ENCODE peak calls at places on chromosome 1, in ten cellular contexts. One of them, this sample, is unnamed.

GRCh38 chr1:39545531-39545930 is 31.1 kb downstream of the PABPC4 start:
- DNase-seq in neural crest cell: no peak
- DNase-seq in keratinocyte: no peak
- DNase-seq in neural progenitor cell: no peak
- DNase-seq in foreskin fibroblast: no peak
- DNase-seq in astrocyte of the spinal cord: no peak
- DNase-seq in HFFc6: no peak
- DNase-seq in glutamatergic neuron: no peak
- DNase-seq in osteocyte: no peak
- DNase-seq in prostate gland: no peak
- DNase-seq in this sample: no peak

GRCh38 chr1:218524986-218525385 is 179.8 kb downstream of the TGFB2 start:
- DNase-seq in neural crest cell: no peak
- DNase-seq in glutamatergic neuron: no peak
- DNase-seq in neural progenitor cell: no peak
- DNase-seq in keratinocyte: no peak
- DNase-seq in osteocyte: no peak
- DNase-seq in prostate gland: no peak
- DNase-seq in foreskin fibroblast: no peak
- DNase-seq in HFFc6: no peak
- DNase-seq in astrocyte of the spinal cord: no peak
- DNase-seq in this sample: no peak

GRCh38 chr1:23816932-23817331 is 8.3 kb downstream of the HMGCL start:
- DNase-seq in foreskin fibroblast: no peak
- DNase-seq in astrocyte of the spinal cord: no peak
- DNase-seq in glutamatergic neuron: no peak
- DNase-seq in osteocyte: no peak
- DNase-seq in keratinocyte: no peak
- DNase-seq in HFFc6: no peak
- DNase-seq in neural crest cell: no peak
- DNase-seq in prostate gland: no peak
- DNase-seq in neural progenitor cell: no peak
- DNase-seq in this sample: no peak

GRCh38 chr1:153880962-153881361 is 41.8 kb downstream of the GATAD2B start:
- DNase-seq in prostate gland: peak
- DNase-seq in keratinocyte: peak
- DNase-seq in neural crest cell: peak
- DNase-seq in osteocyte: peak
- DNase-seq in astrocyte of the spinal cord: peak
- DNase-seq in neural progenitor cell: peak
- DNase-seq in foreskin fibroblast: peak
- DNase-seq in glutamatergic neuron: peak
- DNase-seq in HFFc6: peak
- DNase-seq in this sample: peak

GRCh38 chr1:33152685-33153432 is 29.0 kb downstream of the TRIM62 start:
- DNase-seq in keratinocyte: no peak
- DNase-seq in astrocyte of the spinal cord: peak
- DNase-seq in HFFc6: no peak
- DNase-seq in glutamatergic neuron: peak
- DNase-seq in prostate gland: peak
- DNase-seq in foreskin fibroblast: peak
- DNase-seq in osteocyte: no peak
- DNase-seq in neural progenitor cell: peak
- DNase-seq in neural crest cell: peak
- DNase-seq in this sample: no peak

GRCh38 chr1:17617787-17618557 is 78.5 kb downstream of the ARHGEF10L start:
- DNase-seq in neural crest cell: no peak
- DNase-seq in HFFc6: peak
- DNase-seq in keratinocyte: no peak
- DNase-seq in neural progenitor cell: no peak
- DNase-seq in foreskin fibroblast: peak
- DNase-seq in glutamatergic neuron: no peak
- DNase-seq in osteocyte: no peak
- DNase-seq in prostate gland: no peak
- DNase-seq in astrocyte of the spinal cord: peak
- DNase-seq in this sample: no peak

GRCh38 chr1:153357853-153358690 is at the start of gene S100A9:
- DNase-seq in neural crest cell: no peak
- DNase-seq in glutamatergic neuron: no peak
- DNase-seq in osteocyte: peak
- DNase-seq in astrocyte of the spinal cord: no peak
- DNase-seq in neural progenitor cell: no peak
- DNase-seq in keratinocyte: no peak
- DNase-seq in foreskin fibroblast: no peak
- DNase-seq in HFFc6: no peak
- DNase-seq in prostate gland: no peak
- DNase-seq in this sample: no peak

GRCh38 chr1:228647523-228648444 is 87.5 kb upstream of the RHOU start:
- DNase-seq in glutamatergic neuron: peak
- DNase-seq in osteocyte: peak
- DNase-seq in astrocyte of the spinal cord: peak
- DNase-seq in HFFc6: peak
- DNase-seq in foreskin fibroblast: peak
- DNase-seq in neural crest cell: peak
- DNase-seq in prostate gland: peak
- DNase-seq in keratinocyte: peak
- DNase-seq in neural progenitor cell: peak
- DNase-seq in this sample: peak

DNA sequence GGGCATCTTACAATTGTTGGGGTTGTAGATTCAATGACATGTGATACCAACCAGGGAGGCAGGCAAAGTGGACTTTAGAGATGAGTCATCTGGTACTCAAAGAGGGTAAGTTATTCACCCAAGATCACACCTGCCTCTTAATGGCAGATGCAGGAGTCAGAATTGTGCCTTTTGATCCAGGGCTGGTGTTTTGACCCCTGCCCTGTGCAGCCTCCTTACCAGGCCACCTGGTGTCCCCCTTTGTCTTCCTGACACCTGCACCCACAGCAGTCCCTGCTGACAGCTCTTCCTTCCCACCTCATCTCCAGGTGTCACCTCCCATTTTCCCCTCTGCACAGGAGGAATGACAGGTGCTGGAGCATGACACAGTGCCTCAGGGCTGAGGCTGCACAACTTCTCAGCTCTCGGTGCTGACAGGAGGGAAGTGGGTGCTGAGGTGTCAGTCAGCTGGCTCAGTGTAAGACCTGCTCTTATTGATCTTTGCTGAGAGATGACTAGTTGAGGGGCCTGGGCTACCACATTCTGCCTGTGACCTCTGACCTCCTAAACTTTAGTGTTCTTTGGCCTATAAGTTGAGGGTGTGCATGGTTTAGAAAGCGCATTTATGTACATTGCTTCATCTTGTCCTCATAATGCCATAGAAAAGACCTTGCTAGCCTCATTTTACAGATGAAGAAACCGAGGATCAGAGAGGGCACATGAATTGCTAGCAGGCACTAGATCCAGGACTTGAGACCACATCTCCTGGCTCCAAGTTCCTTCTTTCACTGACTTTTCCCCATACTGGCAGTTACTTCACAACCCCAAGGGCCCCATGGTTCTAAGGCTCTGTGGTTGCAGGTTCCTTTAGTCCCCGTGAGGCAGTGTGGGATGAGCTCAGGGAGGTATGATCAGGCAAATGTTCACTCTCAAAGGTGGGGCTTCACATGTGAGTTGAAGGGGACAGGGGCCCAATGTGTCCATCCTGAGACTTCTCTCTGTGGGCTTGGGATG is 31.3 kb downstream of the CACNA1E start:
- DNase-seq in foreskin fibroblast: no peak
- DNase-seq in osteocyte: peak
- DNase-seq in glutamatergic neuron: no peak
- DNase-seq in neural crest cell: no peak
- DNase-seq in keratinocyte: no peak
- DNase-seq in HFFc6: no peak
- DNase-seq in neural progenitor cell: no peak
- DNase-seq in prostate gland: no peak
- DNase-seq in astrocyte of the spinal cord: no peak
- DNase-seq in this sample: no peak
- TF ChIP-seq CTCF in foreskin fibroblast: no peak
- TF ChIP-seq CTCF in osteocyte: no peak
- TF ChIP-seq CTCF in glutamatergic neuron: no peak
- TF ChIP-seq CTCF in neural crest cell: no peak
- TF ChIP-seq CTCF in keratinocyte: no peak
- TF ChIP-seq CTCF in HFFc6: no peak
- TF ChIP-seq CTCF in neural progenitor cell: no peak
- TF ChIP-seq CTCF in prostate gland: no peak
- TF ChIP-seq CTCF in astrocyte of the spinal cord: no peak
- TF ChIP-seq CTCF in this sample: no peak

GRCh38 chr1:85340427-85340826 is 64.0 kb upstream of the BCL10 start:
- DNase-seq in keratinocyte: no peak
- DNase-seq in foreskin fibroblast: no peak
- DNase-seq in neural progenitor cell: no peak
- DNase-seq in prostate gland: no peak
- DNase-seq in osteocyte: no peak
- DNase-seq in HFFc6: no peak
- DNase-seq in astrocyte of the spinal cord: no peak
- DNase-seq in neural crest cell: no peak
- DNase-seq in glutamatergic neuron: no peak
- DNase-seq in this sample: no peak

GRCh38 chr1:85344256-85344694 is 67.8 kb upstream of the BCL10 start:
- DNase-seq in keratinocyte: no peak
- DNase-seq in HFFc6: peak
- DNase-seq in glutamatergic neuron: peak
- DNase-seq in astrocyte of the spinal cord: no peak
- DNase-seq in neural progenitor cell: peak
- DNase-seq in foreskin fibroblast: peak
- DNase-seq in neural crest cell: no peak
- DNase-seq in osteocyte: no peak
- DNase-seq in prostate gland: peak
- DNase-seq in this sample: no peak

GRCh38 chr1:85342177-85342576 is 65.7 kb upstream of the BCL10 start:
- DNase-seq in keratinocyte: no peak
- DNase-seq in neural crest cell: no peak
- DNase-seq in astrocyte of the spinal cord: peak
- DNase-seq in HFFc6: peak
- DNase-seq in prostate gland: no peak
- DNase-seq in neural progenitor cell: no peak
- DNase-seq in glutamatergic neuron: no peak
- DNase-seq in osteocyte: no peak
- DNase-seq in foreskin fibroblast: peak
- DNase-seq in this sample: no peak

GRCh38 chr1:85343213-85343611 is 66.8 kb upstream of the BCL10 start:
- DNase-seq in osteocyte: no peak
- DNase-seq in keratinocyte: no peak
- DNase-seq in foreskin fibroblast: no peak
- DNase-seq in glutamatergic neuron: no peak
- DNase-seq in astrocyte of the spinal cord: no peak
- DNase-seq in prostate gland: no peak
- DNase-seq in neural crest cell: no peak
- DNase-seq in neural progenitor cell: no peak
- DNase-seq in HFFc6: no peak
- DNase-seq in this sample: no peak

GRCh38 chr1:85343612-85344255 is 67.3 kb upstream of the BCL10 start:
- DNase-seq in astrocyte of the spinal cord: peak
- DNase-seq in neural progenitor cell: no peak
- DNase-seq in HFFc6: peak
- DNase-seq in foreskin fibroblast: peak
- DNase-seq in glutamatergic neuron: no peak
- DNase-seq in keratinocyte: no peak
- DNase-seq in prostate gland: no peak
- DNase-seq in osteocyte: no peak
- DNase-seq in neural crest cell: no peak
- DNase-seq in this sample: no peak
- TF ChIP-seq CTCF in astrocyte of the spinal cord: no peak
- TF ChIP-seq CTCF in neural progenitor cell: no peak
- TF ChIP-seq CTCF in HFFc6: no peak
- TF ChIP-seq CTCF in foreskin fibroblast: no peak
- TF ChIP-seq CTCF in glutamatergic neuron: no peak
- TF ChIP-seq CTCF in keratinocyte: no peak
- TF ChIP-seq CTCF in prostate gland: no peak
- TF ChIP-seq CTCF in osteocyte: no peak
- TF ChIP-seq CTCF in neural crest cell: no peak
- TF ChIP-seq CTCF in this sample: no peak

DNA sequence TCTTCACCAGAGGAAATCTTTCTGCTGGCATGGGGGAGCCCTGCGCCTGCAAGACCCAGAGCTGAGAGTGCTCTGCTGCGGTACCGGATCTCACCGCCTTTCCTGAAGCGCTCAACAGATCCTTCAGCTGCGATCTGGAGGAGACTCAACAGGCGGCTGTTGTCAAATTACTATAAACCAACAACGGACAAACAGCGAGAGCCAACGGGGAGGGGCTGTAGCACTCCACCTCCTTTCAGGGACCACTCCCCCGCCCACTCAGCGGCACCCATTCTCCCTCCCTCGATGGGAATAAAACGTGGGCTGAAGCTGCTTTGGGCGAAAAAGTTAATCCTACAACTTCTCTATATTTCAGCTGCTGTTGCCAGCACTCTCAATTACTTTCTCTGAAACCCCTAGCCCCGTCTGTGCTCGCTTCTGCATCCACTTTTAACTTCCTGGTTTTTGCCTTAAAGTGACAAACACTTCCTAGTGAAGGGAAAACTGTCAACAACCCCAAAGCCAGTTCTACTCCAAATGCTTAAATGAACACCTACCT is at the start of gene FMO5:
- DNase-seq in HFFc6: no peak
- DNase-seq in astrocyte of the spinal cord: peak
- DNase-seq in osteocyte: no peak
- DNase-seq in keratinocyte: no peak
- DNase-seq in prostate gland: peak
- DNase-seq in neural crest cell: peak
- DNase-seq in neural progenitor cell: peak
- DNase-seq in glutamatergic neuron: no peak
- DNase-seq in foreskin fibroblast: peak
- DNase-seq in this sample: peak
- TF ChIP-seq CTCF in HFFc6: no peak
- TF ChIP-seq CTCF in astrocyte of the spinal cord: peak
- TF ChIP-seq CTCF in osteocyte: peak
- TF ChIP-seq CTCF in keratinocyte: peak
- TF ChIP-seq CTCF in prostate gland: peak
- TF ChIP-seq CTCF in neural crest cell: peak
- TF ChIP-seq CTCF in neural progenitor cell: no peak
- TF ChIP-seq CTCF in glutamatergic neuron: no peak
- TF ChIP-seq CTCF in foreskin fibroblast: no peak
- TF ChIP-seq CTCF in this sample: no peak

DNA sequence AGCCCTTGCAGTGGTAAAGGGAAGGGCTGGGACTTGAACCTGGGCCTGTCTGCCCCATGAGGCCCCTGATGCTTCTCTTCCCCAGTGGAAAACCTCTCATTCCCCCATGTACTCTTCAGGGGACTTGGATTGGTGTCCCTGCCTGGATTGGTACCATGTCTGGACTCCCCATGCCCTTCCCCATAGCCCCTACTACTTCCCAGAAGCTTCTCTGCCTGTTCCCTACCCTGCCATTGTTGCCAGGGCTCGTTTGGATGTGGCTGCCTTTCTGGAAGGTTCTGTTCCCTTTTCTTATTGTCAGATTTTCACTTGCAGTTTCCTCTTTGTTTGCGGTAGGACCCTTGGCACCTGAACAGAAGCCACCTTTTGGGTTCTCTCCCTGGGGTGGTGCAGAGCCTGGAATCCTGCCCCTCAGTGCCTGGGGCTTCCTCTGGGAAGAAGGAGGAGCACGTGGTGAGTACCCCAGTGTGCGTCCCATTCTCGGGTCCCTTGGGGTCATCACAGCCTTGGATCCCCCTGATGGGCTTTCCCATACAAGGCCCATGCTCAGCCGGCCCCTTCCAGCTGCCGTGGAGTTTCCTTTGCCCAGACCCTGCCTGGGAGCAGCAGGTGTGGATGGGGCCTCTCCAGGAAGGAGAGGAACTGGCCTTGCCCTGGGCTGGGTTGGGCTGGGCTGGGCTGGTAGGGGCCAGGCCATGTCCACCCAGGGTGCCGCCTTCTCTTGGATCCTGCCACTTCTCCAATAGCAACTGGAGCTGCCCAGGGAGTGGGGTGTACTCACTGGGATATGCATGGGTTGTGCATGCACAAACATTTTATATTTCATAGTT is 281.1 kb downstream of the PTPRU start:
- DNase-seq in keratinocyte: no peak
- DNase-seq in prostate gland: no peak
- DNase-seq in foreskin fibroblast: no peak
- DNase-seq in HFFc6: no peak
- DNase-seq in astrocyte of the spinal cord: no peak
- DNase-seq in glutamatergic neuron: no peak
- DNase-seq in osteocyte: peak
- DNase-seq in neural crest cell: no peak
- DNase-seq in neural progenitor cell: no peak
- DNase-seq in this sample: no peak
- TF ChIP-seq CTCF in keratinocyte: no peak
- TF ChIP-seq CTCF in prostate gland: no peak
- TF ChIP-seq CTCF in foreskin fibroblast: no peak
- TF ChIP-seq CTCF in HFFc6: no peak
- TF ChIP-seq CTCF in astrocyte of the spinal cord: no peak
- TF ChIP-seq CTCF in glutamatergic neuron: no peak
- TF ChIP-seq CTCF in osteocyte: no peak
- TF ChIP-seq CTCF in neural crest cell: no peak
- TF ChIP-seq CTCF in neural progenitor cell: no peak
- TF ChIP-seq CTCF in this sample: no peak